ENCODE peak calls at places on chromosome 15, in ten cellular contexts. P, N, A, C, I, K, V, H, G and O are unnamed samples.

GRCh38 chr15:52071570-52071969 is 41.0 kb downstream of the BCL2L10 start:
- DNase-seq in G (no peak), N (no peak), P (no peak), H (no peak), V (no peak), C (no peak), K (no peak), A (peak), I (peak), O (no peak)

GRCh38 chr15:65382146-65382491 is 4.3 kb upstream of the IGDCC3 start:
- DNase-seq in G (no peak), A (no peak), K (no peak), V (no peak), N (no peak), C (no peak), I (no peak), H (no peak), P (no peak), O (no peak)

GRCh38 chr15:53328341-53328740 is 431.1 kb downstream of the WDR72 start:
- DNase-seq in A (peak), V (no peak), P (no peak), K (no peak), C (no peak), I (no peak), H (no peak), G (no peak), N (no peak), O (no peak)

GRCh38 chr15:42149493-42150245 is 6.8 kb downstream of the PLA2G4F start:
- DNase-seq in V (peak), G (no peak), I (no peak), P (no peak), K (no peak), C (no peak), A (no peak), N (peak), H (no peak), O (no peak)

GRCh38 chr15:88447206-88447605 is 20.0 kb downstream of the MRPL46 start:
- DNase-seq in A (no peak), V (no peak), P (no peak), H (no peak), I (no peak), G (no peak), K (no peak), N (no peak), C (no peak), O (no peak)

GRCh38 chr15:99447497-99448371 is 118.0 kb upstream of the MEF2A start:
- DNase-seq in A (no peak), P (no peak), I (no peak), V (no peak), K (no peak), C (no peak), G (no peak), H (peak), N (peak), O (no peak)

GRCh38 chr15:65646486-65646885 is 24.7 kb downstream of the SLC24A1 start:
- DNase-seq in V (no peak), K (no peak), I (no peak), H (no peak), A (peak), P (peak), N (no peak), C (no peak), G (no peak), O (peak)

GRCh38 chr15:32851619-32852416 is 134.0 kb downstream of the GREM1 start:
- DNase-seq in K (no peak), I (no peak), H (no peak), P (peak), C (no peak), G (peak), A (peak), V (no peak), N (no peak), O (peak)

GRCh38 chr15:50218691-50219090 is 36.7 kb downstream of the SLC27A2 start:
- DNase-seq in C (no peak), N (no peak), G (no peak), H (no peak), V (no peak), A (no peak), K (no peak), P (no peak), I (no peak), O (no peak)

GRCh38 chr15:69874321-69874720 is 223.4 kb downstream of the TLE3 start:
- DNase-seq in N (no peak), H (no peak), G (no peak), V (peak), C (no peak), P (no peak), A (no peak), K (no peak), I (no peak), O (no peak)

GRCh38 chr15:67902579-67902979 is 62.7 kb upstream of the RNU6-1 start:
- DNase-seq in P (no peak), A (no peak), N (no peak), K (no peak), I (no peak), H (no peak), G (no peak), V (no peak), C (no peak), O (no peak)

GRCh38 chr15:64808785-64809453 is 16.5 kb downstream of the PIF1 start:
- DNase-seq in I (no peak), P (no peak), C (no peak), V (no peak), K (no peak), H (no peak), G (no peak), N (peak), A (no peak), O (no peak)

GRCh38 chr15:101641134-101641764 is 10.9 kb downstream of the TM2D3 start:
- DNase-seq in I (peak), C (peak), P (peak), N (peak), G (peak), H (peak), A (peak), K (peak), V (peak), O (peak)

GRCh38 chr15:92451225-92451825 is 57.6 kb downstream of the ST8SIA2 start:
- DNase-seq in C (no peak), N (no peak), V (no peak), H (no peak), P (peak), A (peak), G (peak), K (no peak), I (peak), O (peak)

GRCh38 chr15:54884312-54884711 is 312.4 kb downstream of the RSL24D1 start:
- DNase-seq in I (no peak), N (no peak), H (no peak), V (no peak), K (no peak), C (no peak), G (no peak), P (no peak), A (no peak), O (no peak)

GRCh38 chr15:97504031-97504430 is 456.5 kb upstream of the ARRDC4 start:
- DNase-seq in K (no peak), C (no peak), A (peak), P (peak), G (peak), V (no peak), I (no peak), H (no peak), N (no peak), O (peak)

GRCh38 chr15:51830279-51830806 is 890 bp downstream of the TMOD3 start:
- DNase-seq in K (no peak), A (peak), G (no peak), N (peak), I (peak), V (no peak), H (no peak), P (peak), C (no peak), O (peak)

GRCh38 chr15:52218816-52219215 is 27.6 kb upstream of the GNB5 start:
- DNase-seq in G (no peak), N (no peak), I (no peak), H (no peak), A (no peak), V (no peak), K (no peak), C (no peak), P (no peak), O (no peak)

GRCh38 chr15:67520276-67520975 is 505 bp upstream of the C15orf61 start:
- DNase-seq in P (peak), K (no peak), I (no peak), H (no peak), V (no peak), C (no peak), A (no peak), G (no peak), N (peak), O (no peak)

GRCh38 chr15:93614446-93615104 is 525.6 kb upstream of the RGMA start:
- DNase-seq in G (no peak), I (no peak), V (no peak), A (no peak), K (no peak), H (peak), P (no peak), C (no peak), N (no peak), O (no peak)

GRCh38 chr15:93619597-93619996 is 530.6 kb upstream of the RGMA start:
- DNase-seq in P (no peak), I (no peak), G (no peak), A (no peak), K (no peak), V (no peak), N (no peak), H (no peak), C (no peak), O (no peak)

GRCh38 chr15:93617443-93617842 is 528.4 kb upstream of the RGMA start:
- DNase-seq in N (no peak), V (no peak), C (no peak), H (no peak), A (no peak), K (no peak), G (no peak), I (no peak), P (no peak), O (no peak)
- TF ChIP-seq CTCF in N (peak), V (no peak), C (no peak), H (no peak), A (no peak), K (no peak), G (no peak), I (no peak), P (no peak), O (no peak)

GRCh38 chr15:61499371-61499770 is 270.3 kb upstream of the RORA start:
- DNase-seq in N (peak), P (no peak), V (no peak), I (no peak), K (no peak), G (peak), H (no peak), C (no peak), A (no peak), O (no peak)

GRCh38 chr15:61500951-61501350 is 271.8 kb upstream of the RORA start:
- DNase-seq in P (no peak), C (no peak), I (no peak), N (no peak), A (no peak), H (no peak), K (no peak), G (no peak), V (no peak), O (no peak)

GRCh38 chr15:61503383-61503969 is 274.4 kb upstream of the RORA start:
- DNase-seq in N (no peak), G (no peak), K (no peak), H (no peak), P (no peak), C (no peak), A (no peak), V (no peak), I (no peak), O (no peak)

DNA sequence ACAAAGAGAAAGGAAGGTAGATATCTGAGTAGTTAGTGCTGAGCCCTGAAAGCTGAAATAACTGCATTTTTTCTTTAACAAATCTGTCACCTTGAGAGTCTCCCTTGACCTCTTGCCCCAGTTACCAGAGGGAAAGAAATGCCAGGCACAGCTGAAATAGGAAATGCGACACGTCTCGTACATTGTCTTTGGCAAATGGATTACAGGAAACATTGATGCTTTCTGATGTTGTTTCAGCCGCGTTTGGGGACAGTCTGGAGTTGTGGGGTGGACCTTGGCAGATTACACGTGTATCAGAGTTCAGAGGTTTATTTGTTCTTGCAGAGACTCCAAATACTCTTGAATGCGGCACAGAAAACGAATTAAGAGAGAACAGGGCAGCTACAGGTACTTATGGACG is 272.7 kb upstream of the RORA start:
- DNase-seq in V (no peak), N (no peak), K (no peak), G (no peak), H (no peak), P (no peak), I (no peak), A (no peak), C (no peak), O (no peak)
- H3K27ac ChIP-seq in V (no peak), N (no peak), K (no peak), G (no peak), H (no peak), P (no peak), I (no peak), A (no peak), C (no peak), O (no peak)

GRCh38 chr15:79089331-79089889 is 1.2 kb downstream of the RASGRF1 start:
- DNase-seq in P (no peak), C (no peak), K (no peak), H (no peak), V (no peak), G (no peak), N (peak), I (no peak), A (no peak), O (no peak)
- H3K4me3 ChIP-seq in P (no peak), C (no peak), K (no peak), H (no peak), V (no peak), G (no peak), N (peak), I (no peak), A (no peak), O (no peak)

GRCh38 chr15:26631894-26632293 is 141.0 kb downstream of the GABRB3 start:
- DNase-seq in C (no peak), G (no peak), K (no peak), P (no peak), A (no peak), H (no peak), I (no peak), N (peak), V (no peak), O (no peak)

GRCh38 chr15:26632500-26632899 is 140.4 kb downstream of the GABRB3 start:
- DNase-seq in K (no peak), A (no peak), V (no peak), G (no peak), P (no peak), C (no peak), I (no peak), N (no peak), H (no peak), O (no peak)

GRCh38 chr15:26628071-26628470 is 144.8 kb downstream of the GABRB3 start:
- DNase-seq in P (no peak), N (no peak), H (no peak), A (no peak), K (no peak), I (no peak), V (no peak), G (no peak), C (no peak), O (no peak)

GRCh38 chr15:26630857-26631256 is 142.0 kb downstream of the GABRB3 start:
- DNase-seq in G (no peak), A (no peak), N (peak), K (no peak), C (no peak), V (no peak), I (no peak), H (no peak), P (no peak), O (no peak)

GRCh38 chr15:26628879-26629529 is 143.9 kb downstream of the GABRB3 start:
- DNase-seq in P (peak), A (no peak), K (no peak), C (peak), V (peak), H (peak), N (peak), G (peak), I (no peak), O (no peak)
- TF ChIP-seq CTCF in P (no peak), A (no peak), K (no peak), C (no peak), V (no peak), H (no peak), N (no peak), G (no peak), I (no peak), O (no peak)

GRCh38 chr15:57553526-57553925 is 38.2 kb upstream of the MYZAP start:
- DNase-seq in K (no peak), G (no peak), P (no peak), V (no peak), N (peak), H (no peak), A (no peak), I (no peak), C (no peak), O (no peak)
- H3K27ac ChIP-seq in K (no peak), G (no peak), P (no peak), V (no peak), N (no peak), H (no peak), A (no peak), I (no peak), C (no peak), O (no peak)

DNA sequence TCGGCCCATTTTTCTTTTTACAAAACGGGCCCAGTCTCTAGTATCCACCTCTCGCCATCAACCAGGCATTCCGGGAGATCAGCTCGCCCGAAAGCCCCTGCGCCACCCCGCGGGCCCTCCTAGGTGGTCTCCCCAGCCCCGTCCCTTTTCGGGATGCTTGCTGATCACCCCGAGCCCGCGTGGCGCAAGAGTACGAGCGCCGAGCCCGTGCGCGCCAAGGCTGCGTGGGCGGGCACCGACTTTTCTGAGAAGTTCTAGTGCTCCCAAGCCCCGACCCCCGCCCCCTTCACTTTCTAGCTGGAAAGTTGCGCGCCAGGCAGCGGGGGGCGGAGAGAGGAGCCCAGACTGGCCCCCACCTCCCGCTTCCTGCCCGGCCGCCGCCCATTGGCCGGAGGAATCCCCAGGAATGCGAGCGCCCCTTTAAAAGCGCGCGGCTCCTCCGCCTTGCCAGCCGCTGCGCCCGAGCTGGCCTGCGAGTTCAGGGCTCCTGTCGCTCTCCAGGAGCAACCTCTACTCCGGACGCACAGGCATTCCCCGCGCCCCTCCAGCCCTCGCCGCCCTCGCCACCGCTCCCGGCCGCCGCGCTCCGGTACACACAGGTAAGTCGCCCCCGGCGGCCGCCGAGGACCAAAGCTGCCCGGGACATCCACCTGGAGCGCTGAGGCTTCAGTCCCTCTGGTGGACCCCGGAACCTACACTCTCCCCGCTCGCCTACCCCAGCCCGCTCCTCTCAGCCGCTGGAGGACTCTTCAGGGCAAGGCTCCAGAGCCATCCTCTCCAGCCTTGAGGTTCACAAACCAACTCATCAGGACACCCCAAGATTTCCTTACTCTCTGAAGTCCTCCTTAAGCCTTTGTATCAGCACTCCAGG is at the start of gene THBS1:
- DNase-seq in P (peak), G (peak), K (no peak), V (peak), H (peak), A (peak), C (peak), N (peak), I (peak), O (peak)
- H3K4me3 ChIP-seq in P (peak), G (peak), K (peak), V (peak), H (peak), A (peak), C (peak), N (peak), I (peak), O (peak)